ENCODE peak calls at places on chromosome 21, in eight cellular contexts. One of them, this sample, is unnamed.

GRCh38 chr21:43727571-43728466 is 8.9 kb downstream of the PDXK start:
- DNase-seq in effector memory CD4-positive, alpha-beta T cell: no peak
- DNase-seq in left ventricle myocardium superior: peak
- DNase-seq in SHP77: no peak
- DNase-seq in astrocyte: no peak
- DNase-seq in Jurkat, Clone E6-1: no peak
- DNase-seq in CD14-positive monocyte: no peak
- DNase-seq in activated CD8-positive, alpha-beta memory T cell treated with anti-CD3 and anti-CD28 coated beads, Interleukin-2, amount 50 U/mL, for 4 hours: no peak
- DNase-seq in this sample: no peak

GRCh38 chr21:21715286-21715969 is 717.2 kb downstream of the NCAM2 start:
- DNase-seq in effector memory CD4-positive, alpha-beta T cell: no peak
- DNase-seq in activated CD8-positive, alpha-beta memory T cell treated with anti-CD3 and anti-CD28 coated beads, Interleukin-2, amount 50 U/mL, for 4 hours: no peak
- DNase-seq in Jurkat, Clone E6-1: no peak
- DNase-seq in CD14-positive monocyte: no peak
- DNase-seq in SHP77: no peak
- DNase-seq in astrocyte: peak
- DNase-seq in left ventricle myocardium superior: no peak
- DNase-seq in this sample: no peak

GRCh38 chr21:41168391-41169257 is 664 bp downstream of the BACE2 start:
- DNase-seq in effector memory CD4-positive, alpha-beta T cell: no peak
- DNase-seq in Jurkat, Clone E6-1: peak
- DNase-seq in CD14-positive monocyte: no peak
- DNase-seq in activated CD8-positive, alpha-beta memory T cell treated with anti-CD3 and anti-CD28 coated beads, Interleukin-2, amount 50 U/mL, for 4 hours: no peak
- DNase-seq in astrocyte: peak
- DNase-seq in SHP77: peak
- DNase-seq in left ventricle myocardium superior: peak
- DNase-seq in this sample: no peak

GRCh38 chr21:34004013-34004938 is 69.1 kb upstream of the MRPS6 start:
- DNase-seq in effector memory CD4-positive, alpha-beta T cell: no peak
- DNase-seq in activated CD8-positive, alpha-beta memory T cell treated with anti-CD3 and anti-CD28 coated beads, Interleukin-2, amount 50 U/mL, for 4 hours: no peak
- DNase-seq in SHP77: no peak
- DNase-seq in left ventricle myocardium superior: no peak
- DNase-seq in CD14-positive monocyte: no peak
- DNase-seq in Jurkat, Clone E6-1: no peak
- DNase-seq in astrocyte: no peak
- DNase-seq in this sample: no peak

GRCh38 chr21:25578070-25578961 is 29.0 kb downstream of the MRPL39 start:
- DNase-seq in CD14-positive monocyte: no peak
- DNase-seq in SHP77: no peak
- DNase-seq in Jurkat, Clone E6-1: peak
- DNase-seq in activated CD8-positive, alpha-beta memory T cell treated with anti-CD3 and anti-CD28 coated beads, Interleukin-2, amount 50 U/mL, for 4 hours: no peak
- DNase-seq in effector memory CD4-positive, alpha-beta T cell: no peak
- DNase-seq in astrocyte: peak
- DNase-seq in left ventricle myocardium superior: no peak
- DNase-seq in this sample: no peak

GRCh38 chr21:44752701-44753235 is 41.4 kb upstream of the TSPEAR start:
- DNase-seq in SHP77: no peak
- DNase-seq in Jurkat, Clone E6-1: no peak
- DNase-seq in activated CD8-positive, alpha-beta memory T cell treated with anti-CD3 and anti-CD28 coated beads, Interleukin-2, amount 50 U/mL, for 4 hours: no peak
- DNase-seq in astrocyte: no peak
- DNase-seq in left ventricle myocardium superior: no peak
- DNase-seq in effector memory CD4-positive, alpha-beta T cell: no peak
- DNase-seq in CD14-positive monocyte: no peak
- DNase-seq in this sample: no peak

GRCh38 chr21:34734696-34735095 is 65.9 kb downstream of the CLIC6 start:
- DNase-seq in effector memory CD4-positive, alpha-beta T cell: no peak
- DNase-seq in CD14-positive monocyte: no peak
- DNase-seq in SHP77: no peak
- DNase-seq in astrocyte: no peak
- DNase-seq in activated CD8-positive, alpha-beta memory T cell treated with anti-CD3 and anti-CD28 coated beads, Interleukin-2, amount 50 U/mL, for 4 hours: no peak
- DNase-seq in Jurkat, Clone E6-1: no peak
- DNase-seq in left ventricle myocardium superior: no peak
- DNase-seq in this sample: no peak

GRCh38 chr21:46294647-46295176 is 8.6 kb downstream of the YBEY start:
- DNase-seq in activated CD8-positive, alpha-beta memory T cell treated with anti-CD3 and anti-CD28 coated beads, Interleukin-2, amount 50 U/mL, for 4 hours: no peak
- DNase-seq in effector memory CD4-positive, alpha-beta T cell: no peak
- DNase-seq in SHP77: no peak
- DNase-seq in Jurkat, Clone E6-1: no peak
- DNase-seq in left ventricle myocardium superior: no peak
- DNase-seq in astrocyte: peak
- DNase-seq in CD14-positive monocyte: no peak
- DNase-seq in this sample: no peak

GRCh38 chr21:33007747-33008146 is 18.0 kb upstream of the OLIG2 start:
- DNase-seq in left ventricle myocardium superior: no peak
- DNase-seq in astrocyte: no peak
- DNase-seq in CD14-positive monocyte: peak
- DNase-seq in activated CD8-positive, alpha-beta memory T cell treated with anti-CD3 and anti-CD28 coated beads, Interleukin-2, amount 50 U/mL, for 4 hours: no peak
- DNase-seq in SHP77: no peak
- DNase-seq in Jurkat, Clone E6-1: no peak
- DNase-seq in effector memory CD4-positive, alpha-beta T cell: no peak
- DNase-seq in this sample: no peak

GRCh38 chr21:15514073-15514946 is 215.5 kb upstream of the USP25 start:
- DNase-seq in activated CD8-positive, alpha-beta memory T cell treated with anti-CD3 and anti-CD28 coated beads, Interleukin-2, amount 50 U/mL, for 4 hours: peak
- DNase-seq in left ventricle myocardium superior: no peak
- DNase-seq in effector memory CD4-positive, alpha-beta T cell: peak
- DNase-seq in Jurkat, Clone E6-1: peak
- DNase-seq in CD14-positive monocyte: no peak
- DNase-seq in SHP77: no peak
- DNase-seq in astrocyte: no peak
- DNase-seq in this sample: no peak

GRCh38 chr21:25657140-25657539 is 18.1 kb downstream of the JAM2 start:
- DNase-seq in Jurkat, Clone E6-1: no peak
- DNase-seq in SHP77: no peak
- DNase-seq in effector memory CD4-positive, alpha-beta T cell: no peak
- DNase-seq in left ventricle myocardium superior: no peak
- DNase-seq in activated CD8-positive, alpha-beta memory T cell treated with anti-CD3 and anti-CD28 coated beads, Interleukin-2, amount 50 U/mL, for 4 hours: no peak
- DNase-seq in astrocyte: no peak
- DNase-seq in CD14-positive monocyte: no peak
- DNase-seq in this sample: no peak

GRCh38 chr21:16454371-16454770 is 724.6 kb downstream of the USP25 start:
- DNase-seq in activated CD8-positive, alpha-beta memory T cell treated with anti-CD3 and anti-CD28 coated beads, Interleukin-2, amount 50 U/mL, for 4 hours: no peak
- DNase-seq in effector memory CD4-positive, alpha-beta T cell: no peak
- DNase-seq in CD14-positive monocyte: no peak
- DNase-seq in left ventricle myocardium superior: no peak
- DNase-seq in Jurkat, Clone E6-1: no peak
- DNase-seq in astrocyte: no peak
- DNase-seq in SHP77: no peak
- DNase-seq in this sample: no peak

GRCh38 chr21:37220433-37220980 is 46.6 kb downstream of the VPS26C start:
- DNase-seq in effector memory CD4-positive, alpha-beta T cell: peak
- DNase-seq in left ventricle myocardium superior: no peak
- DNase-seq in SHP77: peak
- DNase-seq in astrocyte: peak
- DNase-seq in Jurkat, Clone E6-1: no peak
- DNase-seq in activated CD8-positive, alpha-beta memory T cell treated with anti-CD3 and anti-CD28 coated beads, Interleukin-2, amount 50 U/mL, for 4 hours: no peak
- DNase-seq in CD14-positive monocyte: no peak
- DNase-seq in this sample: no peak

GRCh38 chr21:45409466-45410150 is 4.6 kb downstream of the COL18A1 start:
- DNase-seq in astrocyte: no peak
- DNase-seq in Jurkat, Clone E6-1: no peak
- DNase-seq in effector memory CD4-positive, alpha-beta T cell: no peak
- DNase-seq in SHP77: no peak
- DNase-seq in CD14-positive monocyte: no peak
- DNase-seq in activated CD8-positive, alpha-beta memory T cell treated with anti-CD3 and anti-CD28 coated beads, Interleukin-2, amount 50 U/mL, for 4 hours: no peak
- DNase-seq in left ventricle myocardium superior: peak
- DNase-seq in this sample: no peak

GRCh38 chr21:46599251-46599572 is 5.7 kb downstream of the S100B start:
- DNase-seq in SHP77: no peak
- DNase-seq in activated CD8-positive, alpha-beta memory T cell treated with anti-CD3 and anti-CD28 coated beads, Interleukin-2, amount 50 U/mL, for 4 hours: no peak
- DNase-seq in effector memory CD4-positive, alpha-beta T cell: no peak
- DNase-seq in left ventricle myocardium superior: no peak
- DNase-seq in CD14-positive monocyte: no peak
- DNase-seq in astrocyte: peak
- DNase-seq in Jurkat, Clone E6-1: no peak
- DNase-seq in this sample: peak

This sample was measured in glomerular endothelial cell.